ENCODE peak calls at places on chromosomes 4 and X, in seven cellular contexts. One of them, this sample, is unnamed.
A peak's percentile ranks its signal among the peaks of the same experiment; 100 is the strongest.

GRCh38 chr4:87886083-87886482 is 53.3 kb downstream of the MEPE start:
- DNase-seq in BE2C: no peak
- DNase-seq in IMR-90: no peak
- DNase-seq in Panc1: no peak
- DNase-seq in kidney: no peak
- DNase-seq in heart left ventricle: no peak
- DNase-seq in neural progenitor cell: no peak
- DNase-seq in this sample: no peak

GRCh38 chr4:167606551-167606950 is 372.3 kb upstream of the SPOCK3 start:
- DNase-seq in Panc1: no peak
- DNase-seq in kidney: no peak
- DNase-seq in IMR-90: no peak
- DNase-seq in BE2C: no peak
- DNase-seq in heart left ventricle: no peak
- DNase-seq in neural progenitor cell: no peak
- DNase-seq in this sample: no peak

GRCh38 chrX:71081348-71082148 is 13.4 kb upstream of the SNX12 start:
- DNase-seq in heart left ventricle: no peak
- DNase-seq in neural progenitor cell: no peak
- DNase-seq in IMR-90: peak; percentile 45
- DNase-seq in BE2C: no peak
- DNase-seq in Panc1: no peak
- DNase-seq in kidney: no peak
- DNase-seq in this sample: no peak

GRCh38 chr4:14091966-14092365 is 464.4 kb upstream of the BOD1L1 start:
- DNase-seq in neural progenitor cell: no peak
- DNase-seq in IMR-90: peak; percentile 56
- DNase-seq in kidney: no peak
- DNase-seq in heart left ventricle: no peak
- DNase-seq in Panc1: no peak
- DNase-seq in BE2C: no peak
- DNase-seq in this sample: no peak

GRCh38 chr4:81467672-81467964 is 4.1 kb downstream of the RASGEF1B start:
- DNase-seq in neural progenitor cell: no peak
- DNase-seq in kidney: no peak
- DNase-seq in IMR-90: no peak
- DNase-seq in Panc1: no peak
- DNase-seq in heart left ventricle: no peak
- DNase-seq in BE2C: no peak
- DNase-seq in this sample: no peak

GRCh38 chrX:11724122-11725017 is 33.7 kb upstream of the MSL3 start:
- DNase-seq in Panc1: no peak
- DNase-seq in neural progenitor cell: peak; percentile 12
- DNase-seq in heart left ventricle: no peak
- DNase-seq in IMR-90: peak; percentile 41
- DNase-seq in BE2C: no peak
- DNase-seq in kidney: no peak
- DNase-seq in this sample: no peak

GRCh38 chrX:118116308-118117068 is at the start of gene KLHL13:
- DNase-seq in neural progenitor cell: peak; percentile 75
- DNase-seq in BE2C: peak; percentile 69
- DNase-seq in Panc1: no peak
- DNase-seq in kidney: peak; percentile 84
- DNase-seq in heart left ventricle: peak; percentile 45
- DNase-seq in IMR-90: peak; percentile 18
- DNase-seq in this sample: no peak

GRCh38 chr4:158146736-158147135 is 26.1 kb downstream of the GASK1B start:
- DNase-seq in BE2C: no peak
- DNase-seq in kidney: no peak
- DNase-seq in neural progenitor cell: no peak
- DNase-seq in Panc1: no peak
- DNase-seq in IMR-90: no peak
- DNase-seq in heart left ventricle: no peak
- DNase-seq in this sample: no peak

GRCh38 chr4:2364654-2365053 is 53.8 kb downstream of the ZFYVE28 start:
- DNase-seq in kidney: peak; percentile 84
- DNase-seq in IMR-90: no peak
- DNase-seq in Panc1: no peak
- DNase-seq in heart left ventricle: peak; percentile 43
- DNase-seq in neural progenitor cell: no peak
- DNase-seq in BE2C: no peak
- DNase-seq in this sample: peak; percentile 4

GRCh38 chrX:15600071-15600470 is 689 bp downstream of the ACE2 start:
- DNase-seq in kidney: no peak
- DNase-seq in Panc1: no peak
- DNase-seq in neural progenitor cell: peak; percentile 15
- DNase-seq in BE2C: no peak
- DNase-seq in heart left ventricle: no peak
- DNase-seq in IMR-90: no peak
- DNase-seq in this sample: no peak

GRCh38 chr4:77156912-77157858 is at the start of gene CCNG2:
- DNase-seq in kidney: peak; percentile 96
- DNase-seq in BE2C: peak; percentile 86
- DNase-seq in heart left ventricle: peak; percentile 89
- DNase-seq in Panc1: no peak
- DNase-seq in IMR-90: peak; percentile 94
- DNase-seq in neural progenitor cell: peak; percentile 99
- DNase-seq in this sample: no peak

GRCh38 chrX:72314881-72315280 is 9.2 kb upstream of the CITED1 start:
- DNase-seq in IMR-90: no peak
- DNase-seq in Panc1: no peak
- DNase-seq in kidney: no peak
- DNase-seq in heart left ventricle: no peak
- DNase-seq in BE2C: no peak
- DNase-seq in neural progenitor cell: no peak
- DNase-seq in this sample: no peak

GRCh38 chr4:4386296-4386735 is 586 bp upstream of the NSG1 start:
- DNase-seq in IMR-90: no peak
- DNase-seq in kidney: peak; percentile 68
- DNase-seq in BE2C: peak; percentile 75
- DNase-seq in Panc1: no peak
- DNase-seq in heart left ventricle: no peak
- DNase-seq in neural progenitor cell: peak; percentile 65
- DNase-seq in this sample: no peak

GRCh38 chr4:83083925-83084475 is 30.5 kb downstream of the PLAC8 start:
- DNase-seq in IMR-90: no peak
- DNase-seq in BE2C: no peak
- DNase-seq in heart left ventricle: no peak
- DNase-seq in neural progenitor cell: no peak
- DNase-seq in Panc1: no peak
- DNase-seq in kidney: no peak
- DNase-seq in this sample: no peak

GRCh38 chr4:3318561-3319021 is 25.8 kb downstream of the RGS12 start:
- DNase-seq in Panc1: no peak
- DNase-seq in IMR-90: no peak
- DNase-seq in kidney: peak; percentile 42
- DNase-seq in neural progenitor cell: peak; percentile 67
- DNase-seq in heart left ventricle: no peak
- DNase-seq in BE2C: peak; percentile 16
- DNase-seq in this sample: no peak

GRCh38 chr4:71186566-71187398 is 152.0 kb upstream of the SLC4A4 start:
- DNase-seq in heart left ventricle: peak; percentile 72
- DNase-seq in IMR-90: peak; percentile 53
- DNase-seq in kidney: peak; percentile 67
- DNase-seq in BE2C: peak; percentile 15
- DNase-seq in Panc1: no peak
- DNase-seq in neural progenitor cell: peak; percentile 84
- DNase-seq in this sample: no peak

GRCh38 chrX:20729421-20729820 is 462.7 kb upstream of the RPS6KA3 start:
- DNase-seq in IMR-90: no peak
- DNase-seq in BE2C: no peak
- DNase-seq in Panc1: no peak
- DNase-seq in heart left ventricle: no peak
- DNase-seq in kidney: no peak
- DNase-seq in neural progenitor cell: no peak
- DNase-seq in this sample: no peak

GRCh38 chr4:101126044-101126443 is 221.3 kb downstream of the PPP3CA start:
- DNase-seq in neural progenitor cell: no peak
- DNase-seq in BE2C: no peak
- DNase-seq in kidney: no peak
- DNase-seq in Panc1: no peak
- DNase-seq in heart left ventricle: no peak
- DNase-seq in IMR-90: peak; percentile 47
- DNase-seq in this sample: peak; percentile 45

GRCh38 chrX:125977851-125978250 is 188.2 kb downstream of the DCAF12L2 start:
- DNase-seq in neural progenitor cell: no peak
- DNase-seq in kidney: no peak
- DNase-seq in heart left ventricle: no peak
- DNase-seq in IMR-90: no peak
- DNase-seq in BE2C: no peak
- DNase-seq in Panc1: no peak
- DNase-seq in this sample: no peak

GRCh38 chr4:112747035-112747434 is 110.1 kb downstream of the LARP7 start:
- DNase-seq in kidney: no peak
- DNase-seq in Panc1: no peak
- DNase-seq in BE2C: no peak
- DNase-seq in IMR-90: no peak
- DNase-seq in neural progenitor cell: peak; percentile 82
- DNase-seq in heart left ventricle: no peak
- DNase-seq in this sample: no peak

GRCh38 chr4:54898941-54899340 is 226.5 kb downstream of the KDR start:
- DNase-seq in kidney: no peak
- DNase-seq in BE2C: no peak
- DNase-seq in IMR-90: peak; percentile 8
- DNase-seq in Panc1: no peak
- DNase-seq in neural progenitor cell: no peak
- DNase-seq in heart left ventricle: no peak
- DNase-seq in this sample: no peak

GRCh38 chr4:84683486-84683885 is 100.6 kb downstream of the CDS1 start:
- DNase-seq in Panc1: no peak
- DNase-seq in neural progenitor cell: no peak
- DNase-seq in kidney: no peak
- DNase-seq in IMR-90: no peak
- DNase-seq in heart left ventricle: no peak
- DNase-seq in BE2C: no peak
- DNase-seq in this sample: no peak
- H3K36me3 ChIP-seq in Panc1: no peaks in the 10 kb centered on the region
- H3K36me3 ChIP-seq in neural progenitor cell: peaks cover 5% of the 10 kb centered on the region
- H3K36me3 ChIP-seq in kidney: peaks cover 54% of the 10 kb centered on the region
- H3K36me3 ChIP-seq in IMR-90: peaks cover 37% of the 10 kb centered on the region
- H3K36me3 ChIP-seq in heart left ventricle: peaks cover 38% of the 10 kb centered on the region
- H3K36me3 ChIP-seq in BE2C: peaks cover 30% of the 10 kb centered on the region
- H3K36me3 ChIP-seq in this sample: peaks cover 18% of the 10 kb centered on the region

GRCh38 chr4:86522349-86522748 is 71.8 kb upstream of the PTPN13 start:
- DNase-seq in Panc1: no peak
- DNase-seq in heart left ventricle: no peak
- DNase-seq in BE2C: no peak
- DNase-seq in IMR-90: no peak
- DNase-seq in kidney: no peak
- DNase-seq in neural progenitor cell: no peak
- DNase-seq in this sample: no peak
- TF ChIP-seq CTCF in Panc1: peak; percentile 22
- TF ChIP-seq CTCF in heart left ventricle: peak; percentile 17
- TF ChIP-seq CTCF in BE2C: peak; percentile 19
- TF ChIP-seq CTCF in IMR-90: peak; percentile 39
- TF ChIP-seq CTCF in kidney: no peak
- TF ChIP-seq CTCF in neural progenitor cell: no peak
- TF ChIP-seq CTCF in this sample: no peak

GRCh38 chrX:1658083-1658463 is 43.2 kb downstream of the ASMT start:
- DNase-seq in heart left ventricle: no peak
- DNase-seq in kidney: no peak
- DNase-seq in neural progenitor cell: peak; percentile 52
- DNase-seq in IMR-90: no peak
- DNase-seq in BE2C: no peak
- DNase-seq in Panc1: no peak
- DNase-seq in this sample: no peak

GRCh38 chrX:1657367-1658082 is 42.7 kb downstream of the ASMT start:
- DNase-seq in neural progenitor cell: peak; percentile 42
- DNase-seq in Panc1: no peak
- DNase-seq in BE2C: no peak
- DNase-seq in IMR-90: no peak
- DNase-seq in heart left ventricle: peak; percentile 26
- DNase-seq in kidney: no peak
- DNase-seq in this sample: peak; percentile 9

GRCh38 chrX:1659664-1660461 is 45.0 kb downstream of the ASMT start:
- DNase-seq in neural progenitor cell: no peak
- DNase-seq in kidney: no peak
- DNase-seq in Panc1: no peak
- DNase-seq in IMR-90: no peak
- DNase-seq in heart left ventricle: no peak
- DNase-seq in BE2C: no peak
- DNase-seq in this sample: no peak

GRCh38 chrX:1661048-1661921 is 46.4 kb downstream of the ASMT start:
- DNase-seq in neural progenitor cell: peak; percentile 80
- DNase-seq in Panc1: no peak
- DNase-seq in IMR-90: no peak
- DNase-seq in BE2C: no peak
- DNase-seq in kidney: peak; percentile 74
- DNase-seq in heart left ventricle: no peak
- DNase-seq in this sample: no peak

DNA sequence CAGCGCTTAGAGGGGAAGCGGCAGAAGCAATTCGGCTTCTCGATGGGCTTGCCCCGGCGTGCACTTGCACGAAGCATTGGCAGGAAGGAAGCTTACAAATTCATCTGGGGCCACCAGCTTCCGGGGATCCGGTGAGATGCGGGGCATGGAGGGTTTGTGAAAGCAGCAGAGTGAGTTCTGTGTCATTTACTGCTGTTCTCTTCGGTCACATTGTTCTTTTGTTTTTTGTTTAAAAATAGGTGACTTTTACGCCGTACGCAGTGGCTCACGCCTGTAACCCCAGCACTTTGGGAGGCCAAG is 47.0 kb downstream of the ASMT start:
- DNase-seq in Panc1: no peak
- DNase-seq in BE2C: no peak
- DNase-seq in heart left ventricle: no peak
- DNase-seq in IMR-90: no peak
- DNase-seq in neural progenitor cell: no peak
- DNase-seq in kidney: no peak
- DNase-seq in this sample: no peak
- H3K4me3 ChIP-seq in Panc1: no peak overlapping the region
- H3K4me3 ChIP-seq in BE2C: no peak overlapping the region
- H3K4me3 ChIP-seq in heart left ventricle: peak overlapping the region; percentile 31
- H3K4me3 ChIP-seq in IMR-90: no peak overlapping the region
- H3K4me3 ChIP-seq in neural progenitor cell: no peak overlapping the region
- H3K4me3 ChIP-seq in kidney: no peak overlapping the region
- H3K4me3 ChIP-seq in this sample: no peak overlapping the region

GRCh38 chr4:108146346-108146745 is 22.4 kb downstream of the LEF1 start:
- DNase-seq in IMR-90: no peak
- DNase-seq in heart left ventricle: no peak
- DNase-seq in BE2C: no peak
- DNase-seq in kidney: no peak
- DNase-seq in neural progenitor cell: no peak
- DNase-seq in Panc1: no peak
- DNase-seq in this sample: no peak

GRCh38 chr4:108144451-108144850 is 24.3 kb downstream of the LEF1 start:
- DNase-seq in BE2C: no peak
- DNase-seq in Panc1: no peak
- DNase-seq in heart left ventricle: no peak
- DNase-seq in neural progenitor cell: no peak
- DNase-seq in IMR-90: no peak
- DNase-seq in kidney: no peak
- DNase-seq in this sample: no peak

GRCh38 chr4:108142870-108143269 is 25.9 kb downstream of the LEF1 start:
- DNase-seq in IMR-90: no peak
- DNase-seq in BE2C: no peak
- DNase-seq in neural progenitor cell: no peak
- DNase-seq in Panc1: no peak
- DNase-seq in kidney: no peak
- DNase-seq in heart left ventricle: no peak
- DNase-seq in this sample: no peak

GRCh38 chr4:108141213-108142045 is 27.3 kb downstream of the LEF1 start:
- DNase-seq in IMR-90: no peak
- DNase-seq in heart left ventricle: no peak
- DNase-seq in neural progenitor cell: no peak
- DNase-seq in BE2C: no peak
- DNase-seq in Panc1: no peak
- DNase-seq in kidney: no peak
- DNase-seq in this sample: no peak

GRCh38 chr4:108143515-108143914 is 25.2 kb downstream of the LEF1 start:
- DNase-seq in neural progenitor cell: no peak
- DNase-seq in heart left ventricle: no peak
- DNase-seq in kidney: no peak
- DNase-seq in BE2C: no peak
- DNase-seq in Panc1: no peak
- DNase-seq in IMR-90: no peak
- DNase-seq in this sample: no peak
- H3K36me3 ChIP-seq in neural progenitor cell: no peaks in the 10 kb centered on the region
- H3K36me3 ChIP-seq in heart left ventricle: no peaks in the 10 kb centered on the region
- H3K36me3 ChIP-seq in kidney: no peaks in the 10 kb centered on the region
- H3K36me3 ChIP-seq in BE2C: no peaks in the 10 kb centered on the region
- H3K36me3 ChIP-seq in Panc1: no peaks in the 10 kb centered on the region
- H3K36me3 ChIP-seq in IMR-90: no peaks in the 10 kb centered on the region
- H3K36me3 ChIP-seq in this sample: no peaks in the 10 kb centered on the region